ENCODE peak calls at places on chromosomes 6 and 20, in four cellular contexts. O is transverse colon, H is GM12878, V is IMR-90. T is an unnamed sample. For H3K4me1 and H3K27me3, the result is how much of the 10 kb centered on the place peaks cover.

GRCh38 chr6:7051780-7052440 is 55.9 kb upstream of the RREB1 start:
- DNase-seq in O (peak), H (no peak), V (no peak), T (peak)

GRCh38 chr6:44682280-44682679 is 294.8 kb downstream of the CDC5L start:
- DNase-seq in O (no peak), H (no peak), V (no peak), T (peak)

GRCh38 chr6:80438728-80439127 is 332.3 kb downstream of the BCKDHB start:
- DNase-seq in O (no peak), H (no peak), V (peak), T (no peak)

GRCh38 chr6:25070547-25071366 is 135.0 kb upstream of the RIPOR2 start:
- DNase-seq in O (peak), H (peak), V (peak), T (peak)

GRCh38 chr6:27556406-27556805 is 83.5 kb upstream of the ZNF184 start:
- DNase-seq in O (no peak), H (no peak), V (no peak), T (no peak)

GRCh38 chr6:26286168-26286854 is 78.7 kb upstream of the BTN3A2 start:
- DNase-seq in O (peak), H (no peak), V (peak), T (peak)

GRCh38 chr6:20441236-20441635 is 39.6 kb downstream of the E2F3 start:
- DNase-seq in O (no peak), H (no peak), V (peak), T (no peak)

GRCh38 chr20:38633577-38634093 is 32.0 kb downstream of the ARHGAP40 start:
- DNase-seq in O (peak), H (no peak), V (peak), T (peak)

GRCh38 chr6:159829515-159829914 is 29.4 kb downstream of the PNLDC1 start:
- DNase-seq in O (no peak), H (no peak), V (peak), T (no peak)

GRCh38 chr20:35329435-35330139 is 37.4 kb upstream of the FAM83C start:
- DNase-seq in O (peak), H (no peak), V (peak), T (no peak)

GRCh38 chr6:14912226-14912625 is 333.6 kb upstream of the JARID2 start:
- DNase-seq in O (no peak), H (no peak), V (no peak), T (no peak)

GRCh38 chr20:58173930-58174707 is 54.3 kb downstream of the ANKRD60 start:
- DNase-seq in O (no peak), H (no peak), V (no peak), T (no peak)

GRCh38 chr6:119799633-119800032 is 450.1 kb upstream of the MAN1A1 start:
- DNase-seq in O (no peak), H (no peak), V (no peak), T (no peak)

GRCh38 chr20:37565134-37565811 is 37.6 kb upstream of the BLCAP start:
- DNase-seq in O (no peak), H (no peak), V (no peak), T (no peak)

GRCh38 chr6:82361631-82362030 is 2.0 kb upstream of the TPBG start:
- DNase-seq in O (no peak), H (no peak), V (no peak), T (no peak)

GRCh38 chr20:25310268-25310920 is 62.5 kb downstream of the PYGB start:
- DNase-seq in O (peak), H (peak), V (peak), T (no peak)

GRCh38 chr6:32622545-32623401 is 14.4 kb upstream of the HLA-DQA1 start:
- DNase-seq in O (no peak), H (peak), V (peak), T (no peak)

GRCh38 chr6:98931710-98932109 is 16.0 kb downstream of the FBXL4 start:
- DNase-seq in O (no peak), H (no peak), V (no peak), T (no peak)

GRCh38 chr6:36975231-36976004 is 10.6 kb downstream of the MTCH1 start:
- DNase-seq in O (no peak), H (no peak), V (no peak), T (no peak)

GRCh38 chr6:38603966-38604365 is 35.8 kb downstream of the BTBD9 start:
- DNase-seq in O (no peak), H (no peak), V (peak), T (no peak)

GRCh38 chr6:162032620-162033019 is 694.9 kb downstream of the PRKN start:
- DNase-seq in O (no peak), H (no peak), V (no peak), T (no peak)

GRCh38 chr6:169101981-169102380 is 151.7 kb downstream of the THBS2 start:
- DNase-seq in O (no peak), H (no peak), V (peak), T (no peak)

GRCh38 chr20:17863577-17864292 is 104.9 kb downstream of the SNX5 start:
- DNase-seq in O (peak), H (no peak), V (peak), T (no peak)

GRCh38 chr6:35401514-35401913 is 50.6 kb upstream of the FANCE start:
- DNase-seq in O (no peak), H (no peak), V (no peak), T (no peak)

DNA sequence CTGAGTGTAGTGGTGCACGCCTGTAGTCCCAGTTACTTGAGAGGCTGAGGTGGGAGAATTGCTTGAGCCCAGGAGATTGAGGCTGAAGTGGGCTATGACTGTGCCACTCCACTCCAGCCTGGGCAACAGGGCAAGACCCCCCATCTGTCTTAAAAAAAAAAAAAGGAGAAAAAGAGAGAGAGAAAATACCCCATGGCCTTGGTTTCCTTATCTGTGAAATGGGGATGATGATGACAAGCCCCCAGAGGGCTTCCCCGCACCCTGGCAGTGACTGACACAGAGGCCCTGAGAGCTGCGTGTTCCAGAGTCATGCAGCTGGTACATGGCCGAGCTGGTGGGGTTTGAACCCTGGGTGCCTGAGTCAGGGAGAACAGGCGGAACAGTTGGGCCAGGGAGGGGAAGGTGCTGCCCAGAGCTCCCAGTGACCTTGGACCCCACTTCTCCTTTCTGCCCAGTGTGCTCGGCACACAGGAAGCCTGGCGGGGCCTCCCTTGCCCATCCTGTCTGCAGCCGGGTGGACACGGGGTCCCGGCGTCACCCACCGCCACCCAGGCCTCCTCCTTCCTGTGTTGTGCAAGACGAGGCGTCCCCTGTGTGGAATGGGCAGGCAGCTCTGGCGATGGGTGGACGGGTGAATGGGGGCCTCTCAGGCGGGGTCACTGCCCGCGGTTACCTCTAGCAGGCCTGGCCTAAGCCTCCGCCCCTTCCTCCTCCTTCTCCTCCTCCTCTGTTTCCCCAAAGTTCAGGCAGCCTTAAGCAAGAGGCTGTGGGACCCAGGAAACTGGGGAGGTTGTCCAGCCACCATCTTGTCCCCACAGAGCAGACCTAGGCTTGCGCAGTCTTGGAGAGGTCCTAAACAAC is 84.2 kb downstream of the CEBPB start:
- DNase-seq in O (peak), H (no peak), V (no peak), T (no peak)
- H3K4me1 ChIP-seq in O (under half), H (under half), V (under half), T (under half)

DNA sequence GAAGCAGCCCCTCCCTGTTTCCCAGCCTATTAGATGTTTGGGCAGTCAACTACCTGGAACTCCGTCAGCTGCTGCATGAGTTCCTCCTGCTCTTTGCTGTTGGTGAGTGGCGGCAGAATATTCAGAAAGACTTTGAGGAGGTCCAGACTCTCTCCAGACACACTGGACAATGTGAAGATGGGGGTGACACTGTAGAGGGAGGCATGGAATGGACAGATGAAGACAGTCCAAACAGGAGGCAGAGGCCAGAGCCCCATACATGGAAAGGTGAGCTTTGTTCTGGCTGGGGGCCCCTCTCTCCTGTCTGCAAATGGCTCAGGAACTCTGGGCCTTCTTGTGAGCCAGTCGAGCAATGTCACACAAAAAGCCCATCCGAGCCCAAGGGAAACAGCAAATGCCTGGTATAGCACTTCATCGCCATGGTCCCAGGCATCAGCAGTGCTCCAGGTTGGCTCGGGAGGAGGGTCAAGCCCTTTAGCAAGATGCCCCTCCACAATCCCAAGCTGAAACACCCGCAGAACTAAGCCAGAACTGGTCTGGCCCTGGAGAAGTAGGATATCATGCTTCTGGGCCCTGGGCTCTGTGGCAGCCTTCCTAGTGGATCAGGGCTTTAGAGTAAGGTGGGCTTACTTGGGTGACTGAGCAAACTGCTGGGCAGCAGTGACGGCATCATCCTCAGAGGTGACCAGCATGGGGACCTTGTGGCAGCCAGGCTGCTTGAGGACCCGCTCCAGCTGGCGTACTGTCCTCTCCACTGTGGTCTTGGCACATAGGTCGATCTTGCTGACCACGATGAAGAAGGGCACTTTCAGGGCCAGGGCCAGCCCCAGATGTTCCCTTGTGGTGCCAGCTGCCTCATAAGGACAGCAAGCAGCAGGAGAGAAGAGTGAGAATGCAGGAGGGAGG is 4.9 kb downstream of the GTPBP2 start:
- DNase-seq in O (no peak), H (no peak), V (no peak), T (no peak)
- H3K27me3 ChIP-seq in O (under half), H (under half), V (under half), T (under half)

DNA sequence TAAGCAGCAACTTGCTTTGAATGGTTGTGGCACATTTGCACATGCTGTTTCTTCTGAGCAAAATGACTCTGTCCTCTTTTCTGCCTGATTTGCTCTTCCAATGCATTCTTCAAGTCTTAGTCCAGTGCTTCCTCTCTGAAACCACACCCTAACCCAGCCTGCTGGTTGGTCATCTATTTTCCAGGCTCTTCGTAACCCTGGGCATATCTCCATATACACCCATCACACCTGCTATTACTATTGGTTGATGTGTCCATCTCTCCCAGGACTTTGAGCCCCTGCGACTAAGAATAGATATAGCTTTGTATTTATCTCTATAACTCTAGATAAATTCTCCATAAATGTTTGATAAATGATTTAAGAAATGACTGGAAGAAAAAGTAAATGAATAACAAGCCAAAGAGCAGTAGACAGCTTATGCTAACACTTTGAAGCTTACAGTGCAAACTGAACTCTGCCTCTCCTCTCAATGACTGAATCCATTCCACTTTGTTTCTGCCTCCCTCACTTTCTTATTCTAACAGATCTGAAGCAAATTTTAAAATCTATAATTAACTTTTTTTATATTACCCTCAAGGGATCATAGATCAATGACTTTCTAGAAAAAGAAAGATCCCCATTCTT is 59.7 kb upstream of the NT5E start:
- DNase-seq in O (peak), H (no peak), V (peak), T (no peak)
- TF ChIP-seq POLR2A in O (peak), H (no peak), V (no peak), T (no peak)

GRCh38 chr6:13420269-13420668 is 67.1 kb downstream of the GFOD1 start:
- DNase-seq in O (no peak), H (no peak), V (no peak), T (no peak)
- H3K4me1 ChIP-seq in O (under half), H (under half), V (under half), T (under half)

GRCh38 chr20:59603176-59603575 is 1.2 kb upstream of the PHACTR3 start:
- DNase-seq in O (no peak), H (no peak), V (no peak), T (no peak)
- H3K27me3 ChIP-seq in O (half or more), H (under half), V (under half), T (under half)

DNA sequence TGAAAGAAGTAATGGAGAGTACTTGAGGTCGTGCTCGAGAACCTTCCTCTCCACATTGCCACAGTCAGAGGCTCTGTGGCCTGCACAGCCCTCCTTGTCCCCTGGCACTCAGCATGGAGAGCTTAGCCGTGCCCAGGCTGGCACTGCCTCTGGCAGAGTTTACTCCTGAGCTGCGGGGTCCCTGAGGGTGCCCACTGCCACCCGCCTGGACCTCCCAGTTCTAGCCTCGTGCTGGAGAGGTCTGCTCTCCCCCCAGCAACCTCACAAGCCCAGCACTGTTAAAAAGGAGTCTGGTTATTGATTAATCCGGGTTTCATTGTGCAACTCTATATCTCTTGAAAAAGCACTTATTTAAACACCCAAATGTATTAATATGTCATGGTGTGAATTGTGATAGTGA is 226.8 kb downstream of the TMEM242 start:
- DNase-seq in O (no peak), H (no peak), V (no peak), T (no peak)
- TF ChIP-seq POLR2A in O (no peak), H (no peak), V (no peak), T (no peak)

DNA sequence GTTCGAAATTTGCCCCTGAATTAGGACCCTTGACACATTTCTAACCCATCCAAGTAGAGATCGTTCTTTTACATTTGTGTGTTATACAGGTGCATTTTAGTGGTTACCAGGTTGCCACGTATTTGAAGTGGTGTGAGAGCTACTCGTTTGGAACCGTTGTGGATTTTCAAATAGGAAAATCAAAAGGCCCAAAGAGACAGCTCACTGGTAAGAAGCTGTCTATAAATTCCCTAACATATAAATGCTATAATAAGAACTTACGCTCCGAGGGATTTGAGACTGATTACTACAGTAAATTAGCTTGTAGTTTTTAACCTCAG is 1.6 kb upstream of the REV3L start:
- DNase-seq in O (no peak), H (no peak), V (peak), T (no peak)
- H3K4me1 ChIP-seq in O (under half), H (under half), V (under half), T (under half)

T was measured in prostate gland.